ENCODE peak calls at places on chromosomes 5 and 9, in seven cellular contexts. W, P, G, X, S, C and K are unnamed samples.

GRCh38 chr9:97572892-97573365 is 60.2 kb downstream of the TSTD2 start:
- DNase-seq in P (no peak), C (no peak), G (no peak), W (no peak), X (no peak), S (no peak), K (no peak)

GRCh38 chr5:1911773-1912235 is 29.1 kb upstream of the IRX4 start:
- DNase-seq in P (no peak), C (no peak), W (no peak), G (no peak), S (no peak), X (no peak), K (no peak)

GRCh38 chr5:54007822-54008777 is 302.3 kb downstream of the ARL15 start:
- DNase-seq in G (no peak), W (no peak), P (no peak), C (no peak), X (no peak), S (no peak), K (no peak)

GRCh38 chr5:136802382-136802781 is 437.0 kb upstream of the TRPC7 start:
- DNase-seq in S (no peak), W (no peak), C (no peak), G (peak; percentile 59), P (no peak), X (no peak), K (no peak)

GRCh38 chr5:167754501-167754941 is 536.9 kb upstream of the WWC1 start:
- DNase-seq in X (no peak), C (no peak), P (no peak), G (peak; percentile 20), S (no peak), W (no peak), K (no peak)

GRCh38 chr5:26237489-26237888 is 800.9 kb downstream of the CDH9 start:
- DNase-seq in P (no peak), X (no peak), G (no peak), W (no peak), S (no peak), C (no peak), K (no peak)

GRCh38 chr5:39980056-39980455 is 555.3 kb upstream of the DAB2 start:
- DNase-seq in P (no peak), S (no peak), C (no peak), X (no peak), W (peak; percentile 6), G (no peak), K (no peak)

GRCh38 chr9:14529629-14530028 is 163.6 kb downstream of the ZDHHC21 start:
- DNase-seq in G (no peak), X (no peak), W (no peak), S (no peak), C (no peak), P (no peak), K (no peak)

GRCh38 chr9:4207881-4208615 is 91.8 kb downstream of the GLIS3 start:
- DNase-seq in P (no peak), C (no peak), X (no peak), W (peak; percentile 81), G (peak; percentile 18), S (no peak), K (no peak)

GRCh38 chr5:88944751-88945507 is 61.9 kb upstream of the MEF2C start:
- DNase-seq in G (peak; percentile 12), W (no peak), X (no peak), P (no peak), S (no peak), C (no peak), K (peak; percentile 4)

GRCh38 chr9:130186051-130186450 is 13.8 kb downstream of the NCS1 start:
- DNase-seq in C (no peak), G (no peak), X (no peak), S (no peak), W (no peak), P (no peak), K (no peak)

GRCh38 chr5:56264417-56265025 is 31.4 kb upstream of the ANKRD55 start:
- DNase-seq in C (no peak), G (peak; percentile 65), S (no peak), P (no peak), X (no peak), W (no peak), K (peak; percentile 62)

GRCh38 chr9:133560944-133561343 is 26.4 kb downstream of the ADAMTSL2 start:
- DNase-seq in P (no peak), G (no peak), S (no peak), C (no peak), W (no peak), X (no peak), K (no peak)

GRCh38 chr5:77333451-77334123 is 123.1 kb downstream of the PDE8B start:
- DNase-seq in G (peak; percentile 18), X (no peak), S (no peak), W (no peak), C (no peak), P (no peak), K (no peak)

GRCh38 chr9:88532320-88532719 is 2.7 kb upstream of the NXNL2 start:
- DNase-seq in G (peak; percentile 93), W (peak; percentile 78), P (no peak), S (no peak), C (no peak), X (no peak), K (no peak)

GRCh38 chr5:31581498-31582099 is 49.5 kb downstream of the C5orf22 start:
- DNase-seq in X (no peak), C (no peak), W (peak; percentile 7), S (no peak), G (peak; percentile 58), P (no peak), K (peak; percentile 28)

GRCh38 chr9:72960446-72960845 is 7.6 kb upstream of the ALDH1A1 start:
- DNase-seq in G (peak; percentile 60), X (no peak), S (no peak), C (no peak), P (peak; percentile 43), W (no peak), K (no peak)

GRCh38 chr5:126519637-126520592 is 75.1 kb downstream of the ALDH7A1 start:
- DNase-seq in S (no peak), C (no peak), W (no peak), P (no peak), X (no peak), G (peak; percentile 61), K (peak; percentile 53)

GRCh38 chr5:58244819-58245478 is 214.9 kb downstream of the PLK2 start:
- DNase-seq in P (no peak), C (no peak), X (no peak), W (no peak), S (no peak), G (peak; percentile 34), K (no peak)

GRCh38 chr9:112848316-112849151 is 42.1 kb downstream of the SLC46A2 start:
- DNase-seq in X (no peak), C (no peak), S (no peak), P (no peak), W (no peak), G (peak; percentile 11), K (no peak)

GRCh38 chr5:123505633-123506032 is 6.3 kb upstream of the CSNK1G3 start:
- DNase-seq in W (no peak), C (no peak), X (no peak), G (peak; percentile 89), P (no peak), S (no peak), K (no peak)

GRCh38 chr5:151694035-151694485 is 7.3 kb upstream of the SPARC start:
- DNase-seq in X (peak; percentile 78), G (no peak), S (no peak), C (no peak), P (no peak), W (no peak), K (no peak)

GRCh38 chr5:9564752-9565151 is 18.9 kb upstream of the SEMA5A start:
- DNase-seq in C (no peak), P (no peak), X (no peak), G (no peak), S (no peak), W (no peak), K (no peak)

GRCh38 chr5:59540366-59540765 is 353.2 kb downstream of the PDE4D start:
- DNase-seq in W (no peak), G (peak; percentile 97), C (no peak), X (no peak), S (no peak), P (no peak), K (no peak)

GRCh38 chr5:159184858-159185381 is 24.4 kb downstream of the RNF145 start:
- DNase-seq in C (no peak), G (no peak), P (no peak), S (no peak), X (no peak), W (peak; percentile 86), K (no peak)

GRCh38 chr9:122642226-122642625 is 15.2 kb downstream of the OR1B1 start:
- DNase-seq in G (no peak), C (no peak), W (no peak), P (no peak), X (no peak), S (no peak), K (peak; percentile 18)

GRCh38 chr5:80874162-80874561 is 86.0 kb upstream of the RASGRF2 start:
- DNase-seq in G (peak; percentile 9), X (no peak), S (no peak), W (no peak), P (no peak), C (no peak), K (peak; percentile 7)

GRCh38 chr9:100595391-100596199 is 17.7 kb downstream of the CAVIN4 start:
- DNase-seq in P (no peak), X (peak; percentile 49), C (no peak), W (no peak), S (no peak), G (peak; percentile 77), K (peak; percentile 36)

GRCh38 chr9:87711857-87712800 is 13.8 kb upstream of the CTSL start:
- DNase-seq in X (no peak), G (no peak), S (no peak), P (no peak), C (no peak), W (peak; percentile 67), K (no peak)

GRCh38 chr9:116490321-116490720 is 196.8 kb upstream of the TRIM32 start:
- DNase-seq in G (no peak), P (no peak), X (no peak), W (no peak), C (no peak), S (no peak), K (no peak)

GRCh38 chr9:78028926-78029325 is 2.7 kb downstream of the GNAQ start:
- DNase-seq in C (no peak), P (no peak), X (no peak), W (no peak), G (peak; percentile 22), S (no peak), K (no peak)

GRCh38 chr5:4627887-4628286 is 512.2 kb upstream of the ADAMTS16 start:
- DNase-seq in G (no peak), S (no peak), C (no peak), W (no peak), X (no peak), P (no peak), K (no peak)

GRCh38 chr5:151097081-151097480 is 16.2 kb upstream of the TNIP1 start:
- DNase-seq in P (no peak), W (no peak), X (no peak), C (no peak), S (no peak), G (no peak), K (no peak)

GRCh38 chr9:12693141-12693540 is at the start of gene TYRP1:
- DNase-seq in S (no peak), W (no peak), C (no peak), X (no peak), G (no peak), P (no peak), K (no peak)

GRCh38 chr5:9196403-9197224 is 349.3 kb downstream of the SEMA5A start:
- DNase-seq in S (no peak), P (peak; percentile 41), X (peak; percentile 9), C (no peak), W (no peak), G (peak; percentile 15), K (no peak)

GRCh38 chr9:115118471-115119156 is 657 bp upstream of the TNC start:
- DNase-seq in X (no peak), P (peak; percentile 71), W (peak; percentile 80), C (no peak), S (no peak), G (peak; percentile 94), K (no peak)